ENCODE peak calls at places on chromosomes 16 and 17, in nine cellular contexts. O is substantia nigra; P is HT-29; J is D341Med; E is AG08395; Z is ELF-1; I is AML-193; K is activated T-helper 1 cell treated with anti-CD3 and anti-CD28 coated beads, Interleukin-2, amount 50 U/mL, for 16 hours; B is A549. R is an unnamed sample.

GRCh38 chr16:29881050-29881449 is 18.0 kb upstream of the CDIPT start:
- DNase-seq in B (no peak), K (no peak), I (no peak), J (no peak), O (no peak), P (no peak), E (no peak), Z (no peak), R (no peak)

GRCh38 chr17:77571562-77571981 is 386.9 kb upstream of the TNRC6C start:
- DNase-seq in I (no peak), K (no peak), O (no peak), Z (no peak), B (no peak), E (peak; percentile 22), J (no peak), P (no peak), R (no peak)

GRCh38 chr16:86994215-86994614 is 323.0 kb downstream of the C16orf95 start:
- DNase-seq in P (no peak), E (no peak), B (no peak), O (no peak), Z (no peak), K (no peak), J (no peak), I (no peak), R (no peak)

GRCh38 chr17:3667366-3668278 is 756 bp downstream of the TAX1BP3 start:
- DNase-seq in B (peak; percentile 90), K (no peak), P (peak; percentile 66), O (peak; percentile 74), E (peak; percentile 95), I (no peak), Z (peak; percentile 91), J (peak; percentile 69), R (peak; percentile 55)

GRCh38 chr16:65889533-65889966 is 476.9 kb upstream of the CDH5 start:
- DNase-seq in Z (no peak), P (peak; percentile 42), E (no peak), K (no peak), B (no peak), I (no peak), J (no peak), O (no peak), R (no peak)

GRCh38 chr16:1817716-1818115 is 8.9 kb downstream of the HAGH start:
- DNase-seq in O (no peak), J (no peak), K (no peak), B (no peak), P (no peak), Z (no peak), E (no peak), I (no peak), R (no peak)

GRCh38 chr17:36722121-36722902 is 120.9 kb downstream of the MRM1 start:
- DNase-seq in J (no peak), B (no peak), P (no peak), I (peak; percentile 75), O (peak; percentile 35), E (peak; percentile 30), Z (peak; percentile 61), K (peak; percentile 53), R (no peak)

GRCh38 chr17:43658890-43659289 is 2.8 kb downstream of the MEOX1 start:
- DNase-seq in J (no peak), P (no peak), E (no peak), B (no peak), Z (no peak), I (no peak), O (peak; percentile 34), K (no peak), R (no peak)

GRCh38 chr17:77125432-77125901 is 15.3 kb upstream of the SEC14L1 start:
- DNase-seq in J (no peak), B (peak; percentile 89), P (peak; percentile 58), E (peak; percentile 83), O (no peak), Z (no peak), K (no peak), I (no peak), R (peak; percentile 92)

GRCh38 chr16:56641166-56641565 is 2.7 kb downstream of the MT1A start:
- DNase-seq in K (no peak), B (no peak), J (no peak), E (no peak), I (no peak), O (no peak), P (no peak), Z (no peak), R (no peak)